ENCODE peak calls at places on chromosomes 6 and 20, in four cellular contexts. One of them, this sample, is unnamed.

GRCh38 chr6:39801456-39802251 is 9.5 kb downstream of the DAAM2 start:
- DNase-seq in GM23248: no peak
- DNase-seq in astrocyte: peak; percentile 27
- DNase-seq in neuronal stem cell: no peak
- DNase-seq in this sample: no peak

GRCh38 chr6:81995548-81996289 is 243.2 kb upstream of the TENT5A start:
- DNase-seq in neuronal stem cell: no peak
- DNase-seq in astrocyte: peak; percentile 69
- DNase-seq in GM23248: peak; percentile 68
- DNase-seq in this sample: peak; percentile 53

GRCh38 chr6:69917834-69918233 is 51.5 kb downstream of the COL19A1 start:
- DNase-seq in astrocyte: peak; percentile 41
- DNase-seq in neuronal stem cell: no peak
- DNase-seq in GM23248: peak; percentile 87
- DNase-seq in this sample: peak; percentile 67

GRCh38 chr20:36173451-36173933 is 19.0 kb downstream of the EPB41L1 start:
- DNase-seq in astrocyte: no peak
- DNase-seq in GM23248: no peak
- DNase-seq in neuronal stem cell: peak; percentile 90
- DNase-seq in this sample: no peak

GRCh38 chr6:26577720-26578072 is 19.1 kb upstream of the ABT1 start:
- DNase-seq in astrocyte: no peak
- DNase-seq in neuronal stem cell: no peak
- DNase-seq in GM23248: no peak
- DNase-seq in this sample: no peak

GRCh38 chr6:1617466-1618304 is 8.0 kb downstream of the FOXC1 start:
- DNase-seq in neuronal stem cell: no peak
- DNase-seq in astrocyte: no peak
- DNase-seq in GM23248: no peak
- DNase-seq in this sample: no peak

GRCh38 chr6:40912158-40912946 is 126.7 kb downstream of the UNC5CL start:
- DNase-seq in GM23248: peak; percentile 26
- DNase-seq in neuronal stem cell: no peak
- DNase-seq in astrocyte: no peak
- DNase-seq in this sample: no peak

GRCh38 chr20:60649541-60649940 is 602.5 kb upstream of the CDH4 start:
- DNase-seq in neuronal stem cell: no peak
- DNase-seq in astrocyte: no peak
- DNase-seq in GM23248: no peak
- DNase-seq in this sample: no peak

GRCh38 chr6:100554228-100554627 is 89.5 kb upstream of the SIM1 start:
- DNase-seq in astrocyte: no peak
- DNase-seq in GM23248: no peak
- DNase-seq in neuronal stem cell: no peak
- DNase-seq in this sample: no peak

GRCh38 chr6:55704421-55704820 is 125.4 kb upstream of the HMGCLL1 start:
- DNase-seq in GM23248: peak; percentile 79
- DNase-seq in neuronal stem cell: no peak
- DNase-seq in astrocyte: peak; percentile 75
- DNase-seq in this sample: peak; percentile 19

GRCh38 chr20:40966516-40967185 is 62.0 kb upstream of the TOP1 start:
- DNase-seq in GM23248: no peak
- DNase-seq in neuronal stem cell: no peak
- DNase-seq in astrocyte: no peak
- DNase-seq in this sample: no peak

GRCh38 chr6:170102038-170102437 is 188.8 kb downstream of the DLL1 start:
- DNase-seq in astrocyte: no peak
- DNase-seq in GM23248: no peak
- DNase-seq in neuronal stem cell: no peak
- DNase-seq in this sample: no peak

GRCh38 chr6:142925575-142926110 is 19.3 kb downstream of the HIVEP2 start:
- DNase-seq in neuronal stem cell: no peak
- DNase-seq in astrocyte: peak; percentile 86
- DNase-seq in GM23248: peak; percentile 63
- DNase-seq in this sample: peak; percentile 74

GRCh38 chr6:87731818-87732661 is 30.0 kb upstream of the AKIRIN2 start:
- DNase-seq in neuronal stem cell: no peak
- DNase-seq in astrocyte: peak; percentile 91
- DNase-seq in GM23248: peak; percentile 96
- DNase-seq in this sample: peak; percentile 97

GRCh38 chr20:36113566-36114247 is 40.8 kb upstream of the EPB41L1 start:
- DNase-seq in GM23248: no peak
- DNase-seq in neuronal stem cell: no peak
- DNase-seq in astrocyte: no peak
- DNase-seq in this sample: no peak

GRCh38 chr6:12051861-12052368 is 39.8 kb downstream of the HIVEP1 start:
- DNase-seq in GM23248: peak; percentile 13
- DNase-seq in neuronal stem cell: no peak
- DNase-seq in astrocyte: peak; percentile 59
- DNase-seq in this sample: peak; percentile 18

GRCh38 chr6:126873791-126874190 is 244.7 kb upstream of the RSPO3 start:
- DNase-seq in GM23248: no peak
- DNase-seq in neuronal stem cell: no peak
- DNase-seq in astrocyte: no peak
- DNase-seq in this sample: no peak

DNA sequence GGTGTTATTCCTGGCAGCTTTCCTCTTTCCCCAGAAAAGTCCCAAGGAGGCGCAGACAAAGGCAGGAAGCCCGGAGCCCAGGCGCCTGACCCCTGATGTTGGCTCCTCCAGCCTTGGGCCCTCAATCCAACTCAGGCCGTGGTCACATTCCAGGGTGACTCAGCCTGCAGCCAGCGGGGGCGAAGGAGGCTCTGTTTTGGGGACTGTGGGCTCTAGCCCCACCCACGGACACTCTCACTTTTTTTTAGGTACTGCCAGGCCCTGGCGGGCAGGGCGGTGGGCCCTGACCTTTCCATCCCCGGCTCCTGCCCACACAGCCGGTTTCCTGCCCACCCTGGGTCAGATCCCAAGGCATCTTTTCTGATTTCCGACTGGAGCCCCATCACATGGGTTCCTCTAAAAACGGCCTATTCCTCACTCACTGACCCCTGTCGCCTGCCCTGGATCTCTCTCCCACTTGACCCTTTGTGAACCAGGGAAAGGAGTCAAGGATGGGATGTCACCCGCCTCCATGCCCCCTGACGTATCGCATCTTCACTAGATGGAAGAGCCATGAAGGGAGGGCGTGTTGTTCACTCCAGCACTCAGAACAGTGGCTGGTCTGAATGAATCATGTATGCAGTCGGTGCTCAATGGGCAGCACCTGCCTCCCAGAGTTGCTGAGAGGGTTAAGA is 5.5 kb downstream of the PTGIS start:
- DNase-seq in astrocyte: peak; percentile 89
- DNase-seq in neuronal stem cell: no peak
- DNase-seq in GM23248: peak; percentile 96
- DNase-seq in this sample: peak; percentile 93
- H3K9ac ChIP-seq in astrocyte: peak overlapping the region; percentile 29
- H3K9ac ChIP-seq in neuronal stem cell: no peak overlapping the region
- H3K9ac ChIP-seq in GM23248: peak overlapping the region; percentile 61
- H3K9ac ChIP-seq in this sample: peak overlapping the region; percentile 81

GRCh38 chr6:125004198-125004597 is 42.0 kb downstream of the RNF217 start:
- DNase-seq in neuronal stem cell: no peak
- DNase-seq in GM23248: peak; percentile 2
- DNase-seq in astrocyte: peak; percentile 65
- DNase-seq in this sample: no peak

GRCh38 chr6:125002090-125002741 is 40.0 kb downstream of the RNF217 start:
- DNase-seq in GM23248: no peak
- DNase-seq in neuronal stem cell: peak; percentile 79
- DNase-seq in astrocyte: peak; percentile 71
- DNase-seq in this sample: peak; percentile 64

GRCh38 chr6:125001684-125002083 is 39.4 kb downstream of the RNF217 start:
- DNase-seq in astrocyte: peak; percentile 61
- DNase-seq in neuronal stem cell: no peak
- DNase-seq in GM23248: no peak
- DNase-seq in this sample: no peak

GRCh38 chr6:125004797-125005595 is 42.8 kb downstream of the RNF217 start:
- DNase-seq in astrocyte: no peak
- DNase-seq in GM23248: no peak
- DNase-seq in neuronal stem cell: no peak
- DNase-seq in this sample: no peak

DNA sequence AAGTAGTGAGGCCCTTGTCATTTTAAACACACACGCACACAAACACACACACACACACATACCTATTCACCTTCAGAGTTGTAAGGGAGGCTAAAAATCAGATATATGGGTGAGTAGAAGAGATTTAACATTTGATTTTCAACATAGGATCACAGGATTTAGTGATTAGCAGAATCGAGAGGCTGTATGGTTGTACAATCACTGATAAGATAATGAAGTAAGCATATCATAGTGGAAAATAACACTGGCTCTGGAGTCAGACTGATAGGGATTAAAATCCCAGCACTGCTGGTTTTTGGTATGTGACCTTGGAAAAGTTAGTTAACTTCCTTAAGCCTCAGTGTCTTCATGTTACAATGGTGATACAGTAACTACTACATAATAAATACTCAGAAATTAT is 40.8 kb downstream of the RNF217 start:
- DNase-seq in astrocyte: no peak
- DNase-seq in neuronal stem cell: no peak
- DNase-seq in GM23248: no peak
- DNase-seq in this sample: no peak
- H3K9ac ChIP-seq in astrocyte: no peak overlapping the region
- H3K9ac ChIP-seq in neuronal stem cell: no peak overlapping the region
- H3K9ac ChIP-seq in GM23248: no peak overlapping the region
- H3K9ac ChIP-seq in this sample: no peak overlapping the region

GRCh38 chr6:5143625-5144311 is 58.6 kb downstream of the PPP1R3G start:
- DNase-seq in astrocyte: peak; percentile 33
- DNase-seq in GM23248: peak; percentile 89
- DNase-seq in neuronal stem cell: peak; percentile 77
- DNase-seq in this sample: peak; percentile 93
- H3K9ac ChIP-seq in astrocyte: peak overlapping the region; percentile 4
- H3K9ac ChIP-seq in GM23248: no peak overlapping the region
- H3K9ac ChIP-seq in neuronal stem cell: no peak overlapping the region
- H3K9ac ChIP-seq in this sample: no peak overlapping the region

GRCh38 chr6:31762356-31762755 is at the start of gene SAPCD1:
- DNase-seq in astrocyte: no peak
- DNase-seq in neuronal stem cell: no peak
- DNase-seq in GM23248: no peak
- DNase-seq in this sample: no peak

GRCh38 chr6:31761343-31761742 is 1.1 kb upstream of the SAPCD1 start:
- DNase-seq in astrocyte: no peak
- DNase-seq in neuronal stem cell: no peak
- DNase-seq in GM23248: no peak
- DNase-seq in this sample: no peak

GRCh38 chr6:31760790-31761189 is 1.7 kb upstream of the SAPCD1 start:
- DNase-seq in GM23248: no peak
- DNase-seq in astrocyte: no peak
- DNase-seq in neuronal stem cell: no peak
- DNase-seq in this sample: no peak

GRCh38 chr6:31762878-31763616 is 591 bp downstream of the SAPCD1 start:
- DNase-seq in astrocyte: no peak
- DNase-seq in neuronal stem cell: no peak
- DNase-seq in GM23248: no peak
- DNase-seq in this sample: no peak

GRCh38 chr6:31758281-31758680 is 4.2 kb upstream of the SAPCD1 start:
- DNase-seq in neuronal stem cell: no peak
- DNase-seq in astrocyte: no peak
- DNase-seq in GM23248: no peak
- DNase-seq in this sample: no peak
- H3K9ac ChIP-seq in neuronal stem cell: no peak overlapping the region
- H3K9ac ChIP-seq in astrocyte: no peak overlapping the region
- H3K9ac ChIP-seq in GM23248: no peak overlapping the region
- H3K9ac ChIP-seq in this sample: no peak overlapping the region

GRCh38 chr20:3316131-3316530 is 77.1 kb upstream of the SLC4A11 start:
- DNase-seq in GM23248: no peak
- DNase-seq in astrocyte: no peak
- DNase-seq in neuronal stem cell: no peak
- DNase-seq in this sample: no peak
- H3K9ac ChIP-seq in GM23248: no peak overlapping the region
- H3K9ac ChIP-seq in astrocyte: no peak overlapping the region
- H3K9ac ChIP-seq in neuronal stem cell: no peak overlapping the region
- H3K9ac ChIP-seq in this sample: peak overlapping the region; percentile 37

GRCh38 chr20:3765171-3765887 is 2.2 kb downstream of the ADISSP start:
- DNase-seq in GM23248: no peak
- DNase-seq in neuronal stem cell: no peak
- DNase-seq in astrocyte: no peak
- DNase-seq in this sample: no peak

GRCh38 chr20:3764659-3765058 is 2.9 kb downstream of the ADISSP start:
- DNase-seq in astrocyte: no peak
- DNase-seq in GM23248: no peak
- DNase-seq in neuronal stem cell: no peak
- DNase-seq in this sample: no peak

GRCh38 chr20:3760980-3761379 is 6.6 kb downstream of the ADISSP start:
- DNase-seq in neuronal stem cell: no peak
- DNase-seq in astrocyte: no peak
- DNase-seq in GM23248: no peak
- DNase-seq in this sample: no peak

GRCh38 chr20:3766381-3766780 is 1.2 kb downstream of the ADISSP start:
- DNase-seq in GM23248: no peak
- DNase-seq in astrocyte: no peak
- DNase-seq in neuronal stem cell: no peak
- DNase-seq in this sample: no peak

DNA sequence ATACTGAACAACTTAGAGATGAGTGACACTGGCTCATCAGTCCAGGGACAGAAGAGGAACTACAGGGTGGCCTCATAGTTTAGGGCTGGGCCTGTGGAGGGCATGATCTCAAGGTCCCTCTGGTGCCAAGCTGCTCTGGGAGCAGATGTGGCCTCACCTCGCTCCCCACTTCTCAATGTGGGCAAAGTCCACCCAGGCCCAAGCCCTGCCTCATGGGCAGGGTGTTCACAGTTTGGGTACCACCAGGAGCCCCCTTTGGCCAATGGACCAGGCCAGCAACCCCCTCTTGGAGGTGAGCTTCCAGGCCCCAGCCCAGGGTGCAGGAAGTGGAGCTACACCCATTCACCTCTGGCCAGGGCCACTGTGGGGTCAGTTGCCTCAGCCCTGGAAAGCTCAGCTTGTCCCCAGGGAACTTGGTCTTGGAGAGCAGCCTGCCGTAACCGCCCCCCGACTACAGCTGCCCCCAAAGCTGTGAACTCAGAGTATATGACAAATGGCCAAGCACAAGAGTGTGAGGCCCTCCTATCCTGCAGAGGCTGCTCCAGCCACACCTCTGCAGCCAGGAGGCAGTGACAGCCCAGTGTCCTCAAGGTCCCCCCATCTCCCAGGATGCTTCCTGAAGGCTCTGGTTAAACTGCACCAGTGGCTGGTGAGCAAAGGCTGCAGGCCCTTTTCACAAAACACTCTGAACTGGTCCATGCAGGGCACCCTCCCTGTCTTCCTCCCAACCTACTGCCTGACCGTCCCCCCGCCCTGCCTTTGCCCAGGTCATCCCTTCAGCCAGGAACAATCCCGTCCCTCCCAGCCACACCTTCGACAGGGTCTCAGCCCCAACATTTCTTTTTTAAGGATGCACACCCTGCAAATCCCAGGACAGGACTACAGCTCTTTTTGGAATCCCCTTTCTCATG is 3.6 kb downstream of the ADISSP start:
- DNase-seq in GM23248: no peak
- DNase-seq in astrocyte: no peak
- DNase-seq in neuronal stem cell: no peak
- DNase-seq in this sample: no peak
- H3K9ac ChIP-seq in GM23248: no peak overlapping the region
- H3K9ac ChIP-seq in astrocyte: no peak overlapping the region
- H3K9ac ChIP-seq in neuronal stem cell: no peak overlapping the region
- H3K9ac ChIP-seq in this sample: no peak overlapping the region

GRCh38 chr6:35553309-35553708 is 40.6 kb upstream of the TULP1 start:
- DNase-seq in neuronal stem cell: no peak
- DNase-seq in GM23248: no peak
- DNase-seq in astrocyte: no peak
- DNase-seq in this sample: no peak
- H3K9ac ChIP-seq in neuronal stem cell: no peak overlapping the region
- H3K9ac ChIP-seq in GM23248: no peak overlapping the region
- H3K9ac ChIP-seq in astrocyte: no peak overlapping the region
- H3K9ac ChIP-seq in this sample: no peak overlapping the region

GRCh38 chr6:32129297-32130088 is 595 bp downstream of the FKBPL start:
- DNase-seq in astrocyte: no peak
- DNase-seq in GM23248: peak; percentile 49
- DNase-seq in neuronal stem cell: no peak
- DNase-seq in this sample: no peak
- H3K9ac ChIP-seq in astrocyte: peak overlapping the region; percentile 84
- H3K9ac ChIP-seq in GM23248: peak overlapping the region; percentile 83
- H3K9ac ChIP-seq in neuronal stem cell: no peak overlapping the region
- H3K9ac ChIP-seq in this sample: peak overlapping the region; percentile 85